ENCODE peak calls at places on chromosomes 16 and 17, in six cellular contexts. X is fibroblast of lung, O is tibial nerve, A is fibroblast of the aortic adventitia, R is GM13976, T is cardiac muscle cell. P is an unnamed sample.

GRCh38 chr17:31650756-31651520 is 208.1 kb downstream of the COPRS start:
- DNase-seq in X (no peak), O (no peak), A (no peak), R (no peak), T (no peak), P (no peak)

GRCh38 chr17:77145635-77146632 is 5.2 kb downstream of the SEC14L1 start:
- DNase-seq in X (peak; percentile 79), O (peak; percentile 39), A (peak; percentile 75), R (peak; percentile 68), T (peak; percentile 83), P (peak; percentile 88)

GRCh38 chr17:38980455-38981217 is 13.4 kb upstream of the FBXO47 start:
- DNase-seq in X (peak; percentile 22), O (no peak), A (peak; percentile 58), R (no peak), T (peak; percentile 58), P (no peak)

GRCh38 chr17:67431210-67432015 is 54.3 kb downstream of the PITPNC1 start:
- DNase-seq in X (peak; percentile 61), O (no peak), A (peak; percentile 90), R (peak; percentile 55), T (peak; percentile 83), P (peak; percentile 81)

GRCh38 chr16:31421587-31421986 is 6.6 kb downstream of the COX6A2 start:
- DNase-seq in X (no peak), O (no peak), A (no peak), R (peak; percentile 69), T (no peak), P (no peak)

GRCh38 chr17:10215286-10215685 is 16.9 kb upstream of the GAS7 start:
- DNase-seq in X (no peak), O (no peak), A (no peak), R (no peak), T (no peak), P (no peak)

GRCh38 chr17:75872434-75873351 is 5.7 kb downstream of the TRIM47 start:
- DNase-seq in X (peak; percentile 75), O (peak; percentile 67), A (peak; percentile 83), R (no peak), T (peak; percentile 83), P (peak; percentile 86)

GRCh38 chr16:17470002-17470870 is 524 bp downstream of the XYLT1 start:
- DNase-seq in X (no peak), O (no peak), A (peak; percentile 12), R (no peak), T (no peak), P (peak; percentile 4)

GRCh38 chr17:39169518-39169917 is 3.6 kb upstream of the ARL5C start:
- DNase-seq in X (no peak), O (no peak), A (no peak), R (no peak), T (no peak), P (no peak)

GRCh38 chr16:60123387-60124023 is 1389.4 kb upstream of the GOT2 start:
- DNase-seq in X (no peak), O (no peak), A (no peak), R (no peak), T (no peak), P (no peak)

GRCh38 chr16:85316321-85316919 is 204.1 kb upstream of the CIBAR2 start:
- DNase-seq in X (peak; percentile 58), O (no peak), A (peak; percentile 63), R (peak; percentile 84), T (peak; percentile 68), P (peak; percentile 76)

GRCh38 chr17:45170976-45171337 is 9.3 kb downstream of the HEXIM2 start:
- DNase-seq in X (peak; percentile 86), O (peak; percentile 62), A (peak; percentile 87), R (no peak), T (peak; percentile 83), P (peak; percentile 73)

GRCh38 chr16:72428611-72429376 is 256.8 kb upstream of the PMFBP1 start:
- DNase-seq in X (no peak), O (no peak), A (no peak), R (no peak), T (no peak), P (no peak)

GRCh38 chr17:79086609-79087427 is 12.2 kb downstream of the ENGASE start:
- DNase-seq in X (no peak), O (no peak), A (no peak), R (no peak), T (no peak), P (no peak)

GRCh38 chr16:82738699-82739098 is 111.9 kb downstream of the CDH13 start:
- DNase-seq in X (peak; percentile 23), O (no peak), A (peak; percentile 39), R (no peak), T (peak; percentile 55), P (peak; percentile 64)

GRCh38 chr16:47358816-47359215 is 102.0 kb downstream of the ITFG1 start:
- DNase-seq in X (peak; percentile 18), O (no peak), A (no peak), R (no peak), T (no peak), P (peak; percentile 5)

GRCh38 chr16:14527411-14528044 is 102.5 kb downstream of the PARN start:
- DNase-seq in X (peak; percentile 90), O (peak; percentile 28), A (peak; percentile 95), R (no peak), T (peak; percentile 92), P (peak; percentile 83)

GRCh38 chr16:51523400-51523799 is 372.3 kb upstream of the SALL1 start:
- DNase-seq in X (peak; percentile 81), O (no peak), A (peak; percentile 80), R (no peak), T (peak; percentile 28), P (no peak)

GRCh38 chr16:74842413-74842812 is 67.8 kb upstream of the FA2H start:
- DNase-seq in X (no peak), O (no peak), A (no peak), R (no peak), T (no peak), P (no peak)

GRCh38 chr16:25713785-25714570 is 22.2 kb downstream of the HS3ST4 start:
- DNase-seq in X (no peak), O (no peak), A (no peak), R (no peak), T (no peak), P (no peak)

GRCh38 chr16:69793521-69793920 is 31.4 kb downstream of the WWP2 start:
- DNase-seq in X (no peak), O (no peak), A (no peak), R (no peak), T (no peak), P (no peak)

GRCh38 chr16:1972490-1972877 is 631 bp downstream of the TBL3 start:
- DNase-seq in X (no peak), O (no peak), A (no peak), R (no peak), T (no peak), P (peak; percentile 26)

GRCh38 chr17:71085238-71086033 is 916.1 kb downstream of the KCNJ2 start:
- DNase-seq in X (peak; percentile 14), O (no peak), A (no peak), R (no peak), T (peak; percentile 19), P (no peak)

DNA sequence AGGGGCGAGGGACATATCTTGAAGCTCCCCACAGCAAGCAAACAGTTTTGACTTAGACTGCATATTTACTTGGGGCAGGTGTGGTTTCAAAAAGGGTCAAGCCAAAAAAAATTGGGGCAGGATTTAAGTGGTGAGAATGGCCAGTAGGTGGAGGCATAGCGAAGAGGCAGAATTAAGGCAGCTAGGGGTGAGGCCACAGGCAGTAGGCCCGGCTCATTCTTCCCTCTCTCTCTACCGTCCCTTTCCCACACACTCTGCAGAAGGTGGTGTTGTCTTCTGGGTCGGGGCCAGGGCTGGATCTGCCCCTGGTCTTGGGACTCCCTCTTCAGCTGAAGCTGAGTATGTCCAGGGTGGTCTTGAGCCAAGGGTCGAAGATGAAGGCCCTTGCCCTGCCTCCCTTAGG is 2.6 kb downstream of the SHBG start:
- DNase-seq in X (peak; percentile 64), O (no peak), A (peak; percentile 73), R (no peak), T (peak; percentile 72), P (peak; percentile 75)
- TF ChIP-seq CTCF in X (peak; percentile 58), O (peak; percentile 40), A (peak; percentile 67), R (peak; percentile 59), T (peak; percentile 68), P (peak; percentile 79)

DNA sequence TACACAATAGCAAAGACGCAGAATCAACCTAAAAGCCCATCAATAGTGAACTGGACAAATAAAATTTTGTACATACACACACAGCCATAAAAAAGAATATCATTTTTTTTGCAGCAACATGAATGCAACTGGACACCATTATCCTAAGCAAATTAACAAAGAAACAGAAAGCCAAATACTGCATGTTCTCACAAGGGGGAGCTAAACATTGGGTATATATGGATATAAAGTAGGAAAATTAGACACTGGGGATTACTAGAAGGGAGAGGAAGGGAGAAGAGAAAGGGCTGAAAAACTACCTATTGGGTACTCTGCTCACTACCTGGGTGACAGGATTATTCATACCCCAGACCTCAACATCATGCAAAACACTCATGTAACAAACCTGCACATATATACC is 28.2 kb downstream of the ADAMTS18 start:
- DNase-seq in X (peak; percentile 32), O (no peak), A (no peak), R (no peak), T (peak; percentile 15), P (peak; percentile 61)
- TF ChIP-seq CTCF in X (no peak), O (no peak), A (no peak), R (no peak), T (peak; percentile 40), P (peak; percentile 65)

GRCh38 chr17:19546289-19547065 is 12.8 kb downstream of the SLC47A1 start:
- DNase-seq in X (no peak), O (no peak), A (no peak), R (no peak), T (no peak), P (no peak)
- TF ChIP-seq CTCF in X (no peak), O (no peak), A (no peak), R (no peak), T (no peak), P (no peak)

DNA sequence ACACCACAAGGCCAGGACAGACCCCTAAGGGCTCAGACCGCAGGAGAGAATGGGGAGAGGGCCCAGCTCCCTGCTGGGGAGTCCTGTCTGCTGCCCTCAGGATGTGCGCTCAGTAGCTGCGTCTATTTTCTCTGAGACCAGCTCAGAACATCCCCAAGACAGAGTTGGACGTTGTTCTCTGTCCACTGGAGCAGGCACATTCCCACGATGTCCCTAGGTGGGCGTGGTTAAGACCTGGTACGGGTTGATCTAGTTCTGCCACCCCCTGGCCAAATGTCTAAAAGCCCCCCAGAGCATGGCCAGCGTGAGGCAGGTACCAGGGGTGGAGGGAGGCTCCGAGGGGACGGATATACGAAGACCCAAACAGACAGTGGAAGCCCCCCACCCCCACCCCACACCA is 842 bp upstream of the CALB2 start:
- DNase-seq in X (no peak), O (no peak), A (no peak), R (no peak), T (no peak), P (no peak)
- TF ChIP-seq CTCF in X (no peak), O (no peak), A (no peak), R (no peak), T (no peak), P (no peak)

GRCh38 chr17:57833597-57833939 is 16.3 kb downstream of the MRPS23 start:
- DNase-seq in X (no peak), O (no peak), A (no peak), R (no peak), T (no peak), P (no peak)
- TF ChIP-seq CTCF in X (no peak), O (no peak), A (no peak), R (no peak), T (no peak), P (no peak)

DNA sequence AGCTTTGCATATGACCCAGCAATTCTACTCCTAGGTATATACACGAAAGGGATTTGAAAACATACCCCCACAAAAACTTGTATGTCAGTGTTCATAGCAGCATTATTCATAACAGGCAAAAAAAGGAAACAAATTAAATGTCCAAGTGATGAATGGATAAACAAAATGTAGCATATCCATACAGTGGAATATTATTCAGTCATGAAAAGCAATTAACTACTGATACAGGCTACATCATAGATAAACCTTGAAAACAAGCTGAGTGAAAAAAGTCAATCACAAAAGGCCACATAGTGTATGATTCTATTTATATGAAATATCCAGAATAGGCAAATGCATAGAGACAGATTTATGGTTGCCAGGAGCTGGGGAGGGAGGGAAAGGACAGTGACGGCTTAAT is 676 bp downstream of the EME1 start:
- DNase-seq in X (no peak), O (no peak), A (no peak), R (no peak), T (no peak), P (no peak)
- TF ChIP-seq CTCF in X (no peak), O (no peak), A (no peak), R (no peak), T (no peak), P (no peak)

P was measured in choroid plexus epithelial cell.